ENCODE peak calls at places on chromosomes 13 and 19, in eight cellular contexts. U is cardiac muscle cell; X is psoas muscle; J is effector memory CD4-positive, alpha-beta T cell; K is upper lobe of right lung; F is esophagus squamous epithelium; E is thoracic aorta; C is mammary epithelial cell. R is an unnamed sample. For H3K4me1 and H3K27me3, the result is how much of the 10 kb centered on the place peaks cover.

GRCh38 chr19:11377237-11377636 is 2.8 kb downstream of the SWSAP1 start:
- DNase-seq in U (no peak), X (no peak), J (no peak), K (no peak), F (no peak), E (no peak), C (peak), R (no peak)

GRCh38 chr13:33101835-33102234 is 85.6 kb downstream of the KL start:
- DNase-seq in U (no peak), X (no peak), J (no peak), K (no peak), F (no peak), E (no peak), C (no peak), R (no peak)

GRCh38 chr19:6018786-6019185 is 40.8 kb upstream of the RANBP3 start:
- DNase-seq in U (peak), X (no peak), J (no peak), K (peak), F (no peak), E (no peak), C (no peak), R (no peak)

GRCh38 chr19:11375143-11375948 is 880 bp downstream of the SWSAP1 start:
- DNase-seq in U (peak), X (peak), J (peak), K (peak), F (no peak), E (no peak), C (no peak), R (peak)

GRCh38 chr19:38266070-38266469 is 1.7 kb downstream of the SPINT2 start:
- DNase-seq in U (no peak), X (no peak), J (no peak), K (no peak), F (no peak), E (no peak), C (peak), R (no peak)

GRCh38 chr19:8664671-8665057 is 33.9 kb downstream of the ACTL9 start:
- DNase-seq in U (no peak), X (no peak), J (no peak), K (no peak), F (no peak), E (no peak), C (no peak), R (no peak)

GRCh38 chr19:41939861-41940442 is 11.7 kb upstream of the ERFL start:
- DNase-seq in U (peak), X (no peak), J (peak), K (peak), F (no peak), E (no peak), C (no peak), R (no peak)

GRCh38 chr19:12784871-12785430 is 6.3 kb upstream of the JUNB start:
- DNase-seq in U (no peak), X (no peak), J (peak), K (no peak), F (no peak), E (no peak), C (no peak), R (no peak)

GRCh38 chr19:4584670-4585460 is 25.4 kb upstream of the SEMA6B start:
- DNase-seq in U (no peak), X (no peak), J (no peak), K (no peak), F (no peak), E (no peak), C (no peak), R (no peak)

GRCh38 chr13:105914637-105915036 is 620.8 kb downstream of the EFNB2 start:
- DNase-seq in U (peak), X (no peak), J (no peak), K (no peak), F (no peak), E (no peak), C (peak), R (no peak)

GRCh38 chr19:45976180-45976579 is 2.5 kb upstream of the NOVA2 start:
- DNase-seq in U (no peak), X (no peak), J (no peak), K (no peak), F (no peak), E (no peak), C (no peak), R (no peak)

GRCh38 chr19:8304841-8305621 is 3.1 kb downstream of the CD320 start:
- DNase-seq in U (no peak), X (no peak), J (no peak), K (peak), F (no peak), E (no peak), C (no peak), R (no peak)

GRCh38 chr13:73273737-73274136 is 214.9 kb downstream of the KLF5 start:
- DNase-seq in U (peak), X (no peak), J (no peak), K (no peak), F (no peak), E (no peak), C (peak), R (no peak)

GRCh38 chr19:15180451-15181390 is 20.1 kb downstream of the NOTCH3 start:
- DNase-seq in U (peak), X (no peak), J (no peak), K (peak), F (no peak), E (no peak), C (no peak), R (peak)

GRCh38 chr13:30079501-30079900 is 227.8 kb downstream of the KATNAL1 start:
- DNase-seq in U (no peak), X (no peak), J (no peak), K (no peak), F (no peak), E (no peak), C (no peak), R (no peak)

GRCh38 chr13:98307744-98308524 is 130.9 kb upstream of the RNF113B start:
- DNase-seq in U (no peak), X (no peak), J (no peak), K (no peak), F (no peak), E (no peak), C (no peak), R (peak)

GRCh38 chr13:102686024-102686423 is 8.8 kb downstream of the METTL21C start:
- DNase-seq in U (no peak), X (no peak), J (no peak), K (no peak), F (no peak), E (no peak), C (no peak), R (no peak)

GRCh38 chr19:28482221-28482620 is 730.7 kb downstream of the UQCRFS1 start:
- DNase-seq in U (no peak), X (no peak), J (no peak), K (no peak), F (no peak), E (no peak), C (peak), R (no peak)

GRCh38 chr19:30391554-30392551 is 19.7 kb downstream of the ZNF536 start:
- DNase-seq in U (no peak), X (no peak), J (no peak), K (no peak), F (no peak), E (no peak), C (no peak), R (no peak)

GRCh38 chr13:60654405-60654804 is 257.4 kb downstream of the TDRD3 start:
- DNase-seq in U (peak), X (no peak), J (no peak), K (no peak), F (no peak), E (no peak), C (no peak), R (peak)

GRCh38 chr13:102195566-102196462 is 206.0 kb downstream of the FGF14 start:
- DNase-seq in U (no peak), X (no peak), J (no peak), K (no peak), F (no peak), E (no peak), C (peak), R (no peak)

GRCh38 chr13:104810242-104810641 is 1725.2 kb downstream of the EFNB2 start:
- DNase-seq in U (no peak), X (no peak), J (no peak), K (no peak), F (no peak), E (no peak), C (no peak), R (no peak)

GRCh38 chr19:38384209-38385027 is 3.4 kb downstream of the GGN start:
- DNase-seq in U (peak), X (no peak), J (no peak), K (no peak), F (no peak), E (no peak), C (peak), R (no peak)

GRCh38 chr19:50184196-50184595 is 19.2 kb upstream of the MYH14 start:
- DNase-seq in U (no peak), X (no peak), J (no peak), K (no peak), F (no peak), E (no peak), C (no peak), R (no peak)

GRCh38 chr19:29881386-29881785 is 60.7 kb upstream of the URI1 start:
- DNase-seq in U (no peak), X (no peak), J (no peak), K (no peak), F (no peak), E (no peak), C (peak), R (no peak)

GRCh38 chr19:48603001-48603400 is 3.5 kb upstream of the SPACA4 start:
- DNase-seq in U (no peak), X (no peak), J (no peak), K (no peak), F (no peak), E (no peak), C (no peak), R (no peak)

GRCh38 chr13:59157181-59157580 is 1006.5 kb downstream of the DIAPH3 start:
- DNase-seq in U (no peak), X (no peak), J (no peak), K (no peak), F (no peak), E (no peak), C (no peak), R (no peak)

GRCh38 chr13:93216122-93216521 is 10.5 kb upstream of the GPC6 start:
- DNase-seq in U (no peak), X (no peak), J (no peak), K (no peak), F (no peak), E (no peak), C (no peak), R (no peak)

GRCh38 chr13:110815471-110816204 is 99.2 kb downstream of the ANKRD10 start:
- DNase-seq in U (no peak), X (no peak), J (no peak), K (peak), F (no peak), E (no peak), C (peak), R (no peak)

GRCh38 chr19:30070198-30070969 is 128.3 kb downstream of the URI1 start:
- DNase-seq in U (no peak), X (no peak), J (no peak), K (peak), F (no peak), E (no peak), C (no peak), R (no peak)

GRCh38 chr19:46776927-46777911 is 11.2 kb downstream of the SLC1A5 start:
- DNase-seq in U (no peak), X (no peak), J (no peak), K (no peak), F (no peak), E (no peak), C (no peak), R (no peak)

GRCh38 chr13:111228262-111229144 is 91.9 kb upstream of the TEX29 start:
- DNase-seq in U (no peak), X (no peak), J (no peak), K (no peak), F (no peak), E (peak), C (no peak), R (no peak)

GRCh38 chr13:21075303-21076264 is 14.2 kb upstream of the LATS2 start:
- DNase-seq in U (peak), X (peak), J (no peak), K (peak), F (no peak), E (no peak), C (no peak), R (peak)

GRCh38 chr19:8367327-8368001 is 3.5 kb downstream of the ANGPTL4 start:
- DNase-seq in U (peak), X (peak), J (no peak), K (peak), F (no peak), E (peak), C (peak), R (peak)

GRCh38 chr13:29524641-29525040 is 70.8 kb downstream of the SLC7A1 start:
- DNase-seq in U (no peak), X (no peak), J (no peak), K (no peak), F (no peak), E (no peak), C (no peak), R (no peak)

GRCh38 chr13:37277435-37278144 is 172.1 kb upstream of the CSNK1A1L start:
- DNase-seq in U (no peak), X (no peak), J (no peak), K (no peak), F (no peak), E (no peak), C (no peak), R (no peak)

GRCh38 chr19:18292460-18292809 is 11.0 kb upstream of the JUND start:
- DNase-seq in U (no peak), X (no peak), J (no peak), K (no peak), F (no peak), E (no peak), C (peak), R (no peak)

GRCh38 chr19:44812142-44812718 is 3.3 kb downstream of the BCAM start:
- DNase-seq in U (no peak), X (no peak), J (no peak), K (no peak), F (no peak), E (no peak), C (no peak), R (no peak)

GRCh38 chr19:14561832-14562351 is 10.0 kb downstream of the NDUFB7 start:
- DNase-seq in U (peak), X (peak), J (no peak), K (no peak), F (no peak), E (no peak), C (peak), R (peak)

DNA sequence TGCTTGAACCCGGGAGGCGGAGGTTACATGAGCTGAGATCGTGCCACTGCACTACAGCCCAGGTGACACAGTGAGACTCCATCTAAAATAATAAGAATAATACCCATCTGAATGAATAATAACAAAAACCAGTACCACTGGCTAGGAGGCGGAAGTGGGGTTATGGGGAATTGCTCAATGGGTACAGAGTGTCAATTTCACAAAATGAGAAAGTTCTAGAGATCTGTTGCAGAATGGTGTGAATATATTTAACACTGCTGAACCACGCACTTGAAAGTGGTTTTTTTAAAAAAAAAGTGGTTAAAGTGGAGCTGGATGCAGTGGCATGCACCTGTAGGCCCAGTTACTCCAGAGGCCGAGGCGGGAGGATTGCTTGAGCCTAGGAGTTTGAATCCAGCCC is 18.5 kb downstream of the KLF2 start:
- DNase-seq in U (no peak), X (no peak), J (no peak), K (no peak), F (no peak), E (no peak), C (no peak), R (no peak)
- H3K4me1 ChIP-seq in U (under half), X (under half), J (under half), K (under half), F (under half), E (under half), C (under half), R (half or more)

DNA sequence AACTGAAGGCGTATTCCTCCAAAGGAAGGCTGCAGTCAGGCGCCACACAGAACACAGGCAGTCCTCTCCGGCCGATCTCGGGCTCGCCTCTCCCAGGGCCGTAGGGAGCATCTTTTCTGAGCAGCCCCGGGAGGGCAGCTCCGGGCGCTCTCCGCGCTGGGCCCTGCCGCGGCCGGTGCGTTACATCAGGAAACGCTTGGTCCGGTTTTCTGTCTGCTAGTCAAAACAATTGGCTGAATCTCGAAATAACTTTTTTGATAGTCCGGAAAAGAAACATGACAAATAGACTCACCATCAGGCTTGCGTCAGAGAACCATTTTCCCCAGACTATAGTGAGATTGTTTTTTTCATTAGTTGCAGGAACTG is 115.4 kb downstream of the KCNRG start:
- DNase-seq in U (peak), X (no peak), J (no peak), K (no peak), F (no peak), E (no peak), C (no peak), R (peak)
- H3K27me3 ChIP-seq in U (half or more), X (under half), J (half or more), K (half or more), F (under half), E (under half), C (under half), R (half or more)

GRCh38 chr19:1875646-1876493 is 9.4 kb downstream of the ABHD17A start:
- DNase-seq in U (peak), X (peak), J (peak), K (peak), F (no peak), E (peak), C (peak), R (peak)

GRCh38 chr19:1872807-1873523 is 9.6 kb upstream of the KLF16 start:
- DNase-seq in U (no peak), X (no peak), J (no peak), K (no peak), F (no peak), E (no peak), C (no peak), R (no peak)

GRCh38 chr19:1874554-1875185 is 10.6 kb downstream of the ABHD17A start:
- DNase-seq in U (no peak), X (no peak), J (no peak), K (no peak), F (no peak), E (no peak), C (no peak), R (no peak)

GRCh38 chr19:1871630-1872029 is 8.3 kb upstream of the KLF16 start:
- DNase-seq in U (no peak), X (no peak), J (no peak), K (peak), F (no peak), E (no peak), C (no peak), R (no peak)

DNA sequence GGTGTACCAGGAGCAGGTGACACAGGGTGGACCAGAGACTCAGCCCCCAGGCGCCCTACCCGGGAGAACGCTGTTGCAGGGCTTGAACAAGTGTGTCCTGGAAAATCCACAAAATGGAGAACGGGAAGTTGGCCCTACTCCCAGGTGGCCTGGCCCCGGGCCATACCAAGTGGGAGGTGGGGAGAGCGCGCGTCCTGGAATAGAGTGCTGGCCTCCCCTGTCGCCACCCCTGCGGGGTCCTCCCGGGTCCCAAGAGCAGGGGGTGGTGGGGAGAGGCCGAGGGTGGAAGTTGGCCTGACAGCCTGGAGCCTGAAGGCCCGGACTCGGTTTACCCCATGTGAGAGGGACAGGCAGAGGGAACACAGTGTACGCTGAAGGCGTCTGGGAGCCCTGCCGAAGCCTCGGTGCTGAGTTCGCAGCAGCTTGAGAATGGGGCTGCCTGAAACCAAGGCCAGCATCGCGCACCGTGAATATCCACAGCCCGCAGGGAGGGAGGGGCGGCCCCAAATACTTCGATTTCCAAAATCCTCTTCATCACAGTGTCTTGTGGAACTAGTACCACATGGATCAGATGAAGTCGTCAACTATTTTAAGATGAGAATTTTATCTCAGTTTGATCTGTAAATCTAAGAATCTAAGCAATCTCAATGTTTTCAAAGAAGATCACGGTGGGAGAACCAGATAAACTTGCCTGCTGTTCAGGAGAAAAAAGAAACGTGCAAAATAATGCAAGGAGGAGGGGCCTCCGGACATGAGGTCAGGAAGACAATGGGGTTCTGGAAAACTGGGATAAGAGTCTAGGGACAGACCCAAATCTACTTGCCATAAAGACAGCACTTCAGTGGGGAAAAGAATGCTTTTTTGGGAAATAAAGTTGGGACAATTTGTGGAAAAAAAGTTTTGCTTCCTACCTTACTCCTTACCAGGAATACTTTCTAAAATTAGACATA is 10.4 kb upstream of the KLF16 start:
- DNase-seq in U (no peak), X (peak), J (no peak), K (peak), F (no peak), E (no peak), C (no peak), R (peak)
- H3K27ac ChIP-seq in U (no peak), X (peak), J (peak), K (peak), F (peak), E (peak), C (peak), R (peak)

GRCh38 chr13:109729031-109729870 is 57.1 kb downstream of the IRS2 start:
- DNase-seq in U (peak), X (no peak), J (no peak), K (no peak), F (no peak), E (no peak), C (peak), R (no peak)
- H3K4me1 ChIP-seq in U (under half), X (under half), J (under half), K (under half), F (under half), E (under half), C (under half), R (under half)

R was measured in left ventricle myocardium inferior.